ENCODE peak calls at places on chromosome 20, in nine cellular contexts. H is T-cell; V is esophagus squamous epithelium; P is cardiac fibroblast; L is neural crest cell; G is activated CD8-positive, alpha-beta memory T cell treated with anti-CD3 and anti-CD28 coated beads for 1 hour; B is NCI-H2081 treated with DMSO at 0.1 percent for 48 hours; D is fibroblast of mammary gland; Z is stimulated activated CD4-positive, alpha-beta T cell treated with anti-CD3 and anti-CD28 coated beads, Interleukin-4, amount 100 ng/mL, for 1 hour. N is an unnamed sample.

GRCh38 chr20:44211177-44212039 is 837 bp upstream of the OSER1 start:
- DNase-seq in H (no peak), G (no peak), L (no peak), P (peak), V (no peak), D (peak), Z (peak), B (no peak), N (no peak)

GRCh38 chr20:1810926-1811620 is 84.1 kb upstream of the SIRPA start:
- DNase-seq in Z (no peak), G (no peak), V (no peak), P (peak), D (peak), L (no peak), H (no peak), B (no peak), N (peak)

GRCh38 chr20:32539817-32540675 is 45.1 kb downstream of the NOL4L start:
- DNase-seq in H (peak), P (no peak), D (no peak), G (peak), L (no peak), B (no peak), Z (peak), V (no peak), N (peak)

GRCh38 chr20:61439251-61439650 is 187.2 kb downstream of the CDH4 start:
- DNase-seq in G (no peak), L (no peak), P (no peak), D (no peak), V (no peak), Z (no peak), B (no peak), H (no peak), N (no peak)

GRCh38 chr20:37276494-37277252 is 12.8 kb upstream of the MANBAL start:
- DNase-seq in V (no peak), G (no peak), L (no peak), Z (no peak), H (no peak), D (peak), P (peak), B (no peak), N (no peak)

GRCh38 chr20:10832146-10832545 is 158.3 kb upstream of the JAG1 start:
- DNase-seq in V (no peak), B (no peak), D (no peak), G (no peak), Z (no peak), H (no peak), L (no peak), P (peak), N (no peak)

GRCh38 chr20:51093240-51093763 is 70.4 kb upstream of the KCNG1 start:
- DNase-seq in Z (no peak), B (no peak), D (no peak), H (no peak), G (no peak), V (no peak), L (no peak), P (no peak), N (no peak)

GRCh38 chr20:36784900-36785299 is 11.3 kb upstream of the DSN1 start:
- DNase-seq in G (no peak), D (peak), P (peak), V (no peak), B (no peak), Z (no peak), L (no peak), H (no peak), N (no peak)

GRCh38 chr20:61900376-61901293 is 165.0 kb downstream of the TAF4 start:
- DNase-seq in D (no peak), V (no peak), B (no peak), P (no peak), G (no peak), H (no peak), L (no peak), Z (no peak), N (no peak)

GRCh38 chr20:47674686-47675085 is 110.6 kb downstream of the SULF2 start:
- DNase-seq in B (no peak), Z (no peak), G (no peak), H (no peak), L (no peak), D (no peak), P (no peak), V (no peak), N (no peak)

GRCh38 chr20:10731190-10731955 is 57.6 kb upstream of the JAG1 start:
- DNase-seq in H (no peak), Z (no peak), L (no peak), V (no peak), D (peak), G (no peak), P (peak), B (no peak), N (no peak)